ENCODE peak calls at places on chromosomes 13 and 19, in eight cellular contexts. N is NAMALWA; F is head of caudate nucleus; D is naive thymus-derived CD8-positive, alpha-beta T cell; Y is retina; B is activated T-cell treated with anti-CD3 and anti-CD28 coated beads for 1 hour; G is ascending aorta; A is progenitor cell of endocrine pancreas. H is an unnamed sample.

GRCh38 chr19:44071824-44072542 is at the start of gene ZNF284:
- DNase-seq in N (no peak), F (peak; percentile 93), D (peak; percentile 79), Y (peak; percentile 96), B (peak; percentile 68), G (peak; percentile 92), A (peak; percentile 58), H (peak; percentile 86)

GRCh38 chr13:113788413-113789135 is 29.5 kb downstream of the TMEM255B start:
- DNase-seq in N (no peak), F (no peak), D (no peak), Y (no peak), B (no peak), G (no peak), A (no peak), H (peak; percentile 69)

GRCh38 chr19:3036119-3036794 is 7.2 kb upstream of the TLE2 start:
- DNase-seq in N (peak; percentile 84), F (peak; percentile 95), D (peak; percentile 89), Y (peak; percentile 95), B (peak; percentile 66), G (peak; percentile 96), A (peak; percentile 91), H (peak; percentile 99)

GRCh38 chr19:5200844-5201243 is 139.8 kb downstream of the PTPRS start:
- DNase-seq in N (no peak), F (no peak), D (no peak), Y (no peak), B (no peak), G (no peak), A (no peak), H (no peak)

GRCh38 chr13:66844933-66845332 is 385.2 kb downstream of the PCDH9 start:
- DNase-seq in N (no peak), F (no peak), D (no peak), Y (no peak), B (no peak), G (no peak), A (no peak), H (no peak)

GRCh38 chr13:60329221-60329983 is 67.6 kb upstream of the TDRD3 start:
- DNase-seq in N (peak; percentile 61), F (no peak), D (no peak), Y (peak; percentile 21), B (no peak), G (no peak), A (peak; percentile 25), H (no peak)

GRCh38 chr13:44111701-44112100 is 232.0 kb downstream of the LACC1 start:
- DNase-seq in N (no peak), F (no peak), D (no peak), Y (no peak), B (no peak), G (no peak), A (no peak), H (no peak)

GRCh38 chr19:11848594-11849263 is at the start of gene ZNF439:
- DNase-seq in N (peak; percentile 96), F (peak; percentile 95), D (peak; percentile 83), Y (peak; percentile 95), B (peak; percentile 90), G (peak; percentile 93), A (peak; percentile 12), H (peak; percentile 97)

GRCh38 chr13:110965038-110965754 is 50.3 kb upstream of the ANKRD10 start:
- DNase-seq in N (no peak), F (peak; percentile 11), D (no peak), Y (no peak), B (no peak), G (no peak), A (no peak), H (no peak)

GRCh38 chr13:46160474-46161066 is 21.4 kb downstream of the LCP1 start:
- DNase-seq in N (peak; percentile 88), F (no peak), D (peak; percentile 80), Y (peak; percentile 61), B (no peak), G (no peak), A (no peak), H (no peak)

GRCh38 chr13:110233181-110233641 is 73.7 kb downstream of the COL4A1 start:
- DNase-seq in N (no peak), F (no peak), D (no peak), Y (no peak), B (no peak), G (peak; percentile 86), A (no peak), H (peak; percentile 65)

GRCh38 chr19:400976-401835 is 7.7 kb downstream of the C2CD4C start:
- DNase-seq in N (no peak), F (no peak), D (no peak), Y (no peak), B (no peak), G (peak; percentile 50), A (peak; percentile 0), H (no peak)

GRCh38 chr19:37654833-37655688 is at the start of gene ZFP30:
- DNase-seq in N (no peak), F (peak; percentile 97), D (peak; percentile 80), Y (peak; percentile 95), B (peak; percentile 65), G (peak; percentile 91), A (peak; percentile 88), H (peak; percentile 80)

GRCh38 chr13:97757807-97758206 is 195.7 kb upstream of the IPO5 start:
- DNase-seq in N (no peak), F (no peak), D (no peak), Y (no peak), B (no peak), G (peak; percentile 84), A (no peak), H (no peak)

GRCh38 chr19:16572332-16573211 is at the start of gene SLC35E1:
- DNase-seq in N (peak; percentile 96), F (peak; percentile 90), D (peak; percentile 89), Y (peak; percentile 93), B (peak; percentile 81), G (peak; percentile 97), A (peak; percentile 89), H (peak; percentile 93)

GRCh38 chr19:21474671-21475181 is 30.7 kb upstream of the ZNF429 start:
- DNase-seq in N (peak; percentile 92), F (peak; percentile 66), D (peak; percentile 66), Y (peak; percentile 98), B (peak; percentile 56), G (peak; percentile 84), A (peak; percentile 90), H (no peak)

GRCh38 chr13:112968380-112968909 is 569 bp upstream of the MCF2L start:
- DNase-seq in N (no peak), F (no peak), D (no peak), Y (peak; percentile 64), B (peak; percentile 21), G (no peak), A (peak; percentile 41), H (no peak)

GRCh38 chr13:53126803-53127202 is 98.2 kb downstream of the OLFM4 start:
- DNase-seq in N (no peak), F (no peak), D (no peak), Y (no peak), B (no peak), G (no peak), A (no peak), H (no peak)

GRCh38 chr19:35716735-35716984 is 1.1 kb upstream of the KMT2B start:
- DNase-seq in N (peak; percentile 85), F (no peak), D (no peak), Y (peak; percentile 93), B (no peak), G (no peak), A (no peak), H (no peak)

GRCh38 chr19:29248332-29248844 is 35.4 kb upstream of the UQCRFS1 start:
- DNase-seq in N (no peak), F (no peak), D (no peak), Y (no peak), B (no peak), G (no peak), A (no peak), H (peak; percentile 45)

GRCh38 chr13:32314968-32315254 is 252 bp downstream of the ZAR1L start:
- DNase-seq in N (peak; percentile 86), F (peak; percentile 5), D (peak; percentile 82), Y (no peak), B (peak; percentile 37), G (peak; percentile 73), A (no peak), H (peak; percentile 38)

GRCh38 chr19:5863030-5863665 is 7.2 kb downstream of the FUT5 start:
- DNase-seq in N (no peak), F (no peak), D (no peak), Y (no peak), B (no peak), G (no peak), A (no peak), H (no peak)

GRCh38 chr13:88068975-88069374 is 397.8 kb downstream of the SLITRK5 start:
- DNase-seq in N (peak; percentile 76), F (no peak), D (no peak), Y (no peak), B (no peak), G (no peak), A (no peak), H (no peak)

GRCh38 chr13:43894438-43894837 is 14.7 kb downstream of the LACC1 start:
- DNase-seq in N (peak; percentile 22), F (no peak), D (no peak), Y (no peak), B (no peak), G (no peak), A (no peak), H (no peak)

GRCh38 chr19:3979674-3980352 is 5.5 kb downstream of the EEF2 start:
- DNase-seq in N (peak; percentile 40), F (no peak), D (no peak), Y (no peak), B (no peak), G (peak; percentile 60), A (no peak), H (no peak)

GRCh38 chr19:29393915-29394460 is 131.8 kb upstream of the VSTM2B start:
- DNase-seq in N (peak; percentile 33), F (no peak), D (no peak), Y (peak; percentile 71), B (no peak), G (no peak), A (no peak), H (no peak)

GRCh38 chr19:6820237-6820636 is 47.7 kb downstream of the VAV1 start:
- DNase-seq in N (no peak), F (no peak), D (no peak), Y (no peak), B (no peak), G (no peak), A (no peak), H (no peak)

GRCh38 chr19:13998426-13998825 is 7.7 kb downstream of the RFX1 start:
- DNase-seq in N (no peak), F (no peak), D (no peak), Y (no peak), B (no peak), G (no peak), A (no peak), H (no peak)

GRCh38 chr13:113863511-113864302 is at the start of gene GAS6:
- DNase-seq in N (no peak), F (peak; percentile 63), D (no peak), Y (peak; percentile 79), B (no peak), G (peak; percentile 83), A (peak; percentile 41), H (no peak)

GRCh38 chr19:49488046-49488862 is 846 bp downstream of the RPL13A start:
- DNase-seq in N (peak; percentile 45), F (no peak), D (no peak), Y (no peak), B (no peak), G (no peak), A (no peak), H (no peak)

GRCh38 chr13:102901615-102902305 is 55.9 kb downstream of the ERCC5 start:
- DNase-seq in N (no peak), F (peak; percentile 8), D (no peak), Y (no peak), B (no peak), G (no peak), A (no peak), H (no peak)

GRCh38 chr13:72555601-72556000 is 171.8 kb downstream of the MZT1 start:
- DNase-seq in N (no peak), F (no peak), D (no peak), Y (no peak), B (no peak), G (no peak), A (no peak), H (no peak)

H was measured in lower leg skin.